ENCODE peak calls at places on chromosomes 11 and 22, in four cellular contexts. L, W, H and M are unnamed samples.

GRCh38 chr11:78762105-78762504 is 187.4 kb upstream of the NARS2 start:
- DNase-seq in L (no peak), W (no peak), H (no peak), M (no peak)

GRCh38 chr22:29071261-29072045 is 1.4 kb upstream of the KREMEN1 start:
- DNase-seq in L (no peak), W (no peak), H (peak), M (no peak)

GRCh38 chr11:33980896-33981295 is 70.6 kb upstream of the CAPRIN1 start:
- DNase-seq in L (no peak), W (no peak), H (no peak), M (no peak)

GRCh38 chr22:40817737-40818136 is 1.4 kb downstream of the SLC25A17 start:
- DNase-seq in L (no peak), W (no peak), H (no peak), M (no peak)

GRCh38 chr11:120442031-120442430 is 69.5 kb upstream of the GRIK4 start:
- DNase-seq in L (no peak), W (no peak), H (no peak), M (no peak)

GRCh38 chr22:40757071-40757470 is 62.1 kb downstream of the SLC25A17 start:
- DNase-seq in L (no peak), W (no peak), H (no peak), M (no peak)

GRCh38 chr11:13235895-13236294 is 41.7 kb upstream of the BMAL1 start:
- DNase-seq in L (no peak), W (no peak), H (no peak), M (no peak)

GRCh38 chr11:85318573-85318972 is 308.6 kb downstream of the DLG2 start:
- DNase-seq in L (no peak), W (no peak), H (no peak), M (no peak)

GRCh38 chr11:62539238-62539925 is 7.2 kb downstream of the AHNAK start:
- DNase-seq in L (no peak), W (peak), H (no peak), M (no peak)

GRCh38 chr22:45537734-45538181 is 35.1 kb downstream of the FBLN1 start:
- DNase-seq in L (no peak), W (no peak), H (no peak), M (no peak)

GRCh38 chr11:94749367-94749766 is 18.8 kb upstream of the AMOTL1 start:
- DNase-seq in L (no peak), W (no peak), H (no peak), M (no peak)

GRCh38 chr11:95459268-95460040 is 228.5 kb upstream of the SESN3 start:
- DNase-seq in L (no peak), W (no peak), H (no peak), M (no peak)

GRCh38 chr22:44523981-44524759 is 26.1 kb upstream of the RTL6 start:
- DNase-seq in L (no peak), W (no peak), H (no peak), M (no peak)

GRCh38 chr11:14424096-14424495 is 65.1 kb upstream of the RRAS2 start:
- DNase-seq in L (no peak), W (no peak), H (no peak), M (no peak)

GRCh38 chr11:98940913-98941312 is 79.8 kb upstream of the CNTN5 start:
- DNase-seq in L (no peak), W (no peak), H (no peak), M (no peak)

GRCh38 chr11:46456676-46457432 is 65.3 kb upstream of the CHRM4 start:
- DNase-seq in L (no peak), W (no peak), H (no peak), M (no peak)

GRCh38 chr11:108216988-108217387 is 5.5 kb downstream of the NPAT start:
- DNase-seq in L (no peak), W (no peak), H (no peak), M (no peak)

GRCh38 chr22:42000466-42000865 is 1.9 kb downstream of the WBP2NL start:
- DNase-seq in L (no peak), W (no peak), H (no peak), M (no peak)

GRCh38 chr11:102527701-102528100 is 2.8 kb downstream of the MMP7 start:
- DNase-seq in L (no peak), W (no peak), H (no peak), M (no peak)

GRCh38 chr22:19051381-19051780 is 70.8 kb downstream of the DGCR2 start:
- DNase-seq in L (no peak), W (no peak), H (no peak), M (no peak)

GRCh38 chr11:69447786-69448185 is 33.7 kb upstream of the LINC01488 start:
- DNase-seq in L (no peak), W (no peak), H (no peak), M (no peak)

GRCh38 chr22:32803020-32803758 is 1.7 kb downstream of the TIMP3 start:
- DNase-seq in L (no peak), W (no peak), H (no peak), M (no peak)

GRCh38 chr11:75474878-75475766 is 42.1 kb upstream of the KLHL35 start:
- DNase-seq in L (no peak), W (peak), H (no peak), M (no peak)

GRCh38 chr11:128407962-128408361 is 179.4 kb downstream of the ETS1 start:
- DNase-seq in L (no peak), W (no peak), H (no peak), M (no peak)

GRCh38 chr11:128135451-128135850 is 451.9 kb downstream of the ETS1 start:
- DNase-seq in L (no peak), W (no peak), H (no peak), M (no peak)

GRCh38 chr11:87425943-87426342 is 388.2 kb downstream of the TMEM135 start:
- DNase-seq in L (no peak), W (no peak), H (no peak), M (no peak)

GRCh38 chr11:121777056-121777455 is 324.3 kb upstream of the SORL1-AS1 start:
- DNase-seq in L (no peak), W (no peak), H (no peak), M (no peak)

GRCh38 chr11:2748814-2749554 is 49.2 kb upstream of the KCNQ1OT1 start:
- DNase-seq in L (no peak), W (no peak), H (no peak), M (no peak)

GRCh38 chr11:99766816-99767215 is 746.1 kb downstream of the CNTN5 start:
- DNase-seq in L (no peak), W (no peak), H (no peak), M (no peak)

GRCh38 chr22:37052386-37053309 is 1.1 kb downstream of the KCTD17 start:
- DNase-seq in L (no peak), W (no peak), H (no peak), M (no peak)

GRCh38 chr22:22043296-22044078 is 60.9 kb upstream of the TOP3B start:
- DNase-seq in L (no peak), W (no peak), H (no peak), M (no peak)

GRCh38 chr11:46663277-46663940 is 37.0 kb downstream of the ARHGAP1 start:
- DNase-seq in L (no peak), W (no peak), H (no peak), M (no peak)

GRCh38 chr11:18100926-18101656 is 4.8 kb downstream of the SAAL1 start:
- DNase-seq in L (no peak), W (no peak), H (no peak), M (no peak)

GRCh38 chr11:117023178-117023577 is 75.0 kb downstream of the SIK3 start:
- DNase-seq in L (no peak), W (no peak), H (peak), M (no peak)

GRCh38 chr11:122248939-122249338 is 132.9 kb upstream of the BLID start:
- DNase-seq in L (no peak), W (no peak), H (no peak), M (no peak)

GRCh38 chr22:50656122-50657070 is 16.2 kb upstream of the SHANK3 start:
- DNase-seq in L (no peak), W (no peak), H (peak), M (no peak)

DNA sequence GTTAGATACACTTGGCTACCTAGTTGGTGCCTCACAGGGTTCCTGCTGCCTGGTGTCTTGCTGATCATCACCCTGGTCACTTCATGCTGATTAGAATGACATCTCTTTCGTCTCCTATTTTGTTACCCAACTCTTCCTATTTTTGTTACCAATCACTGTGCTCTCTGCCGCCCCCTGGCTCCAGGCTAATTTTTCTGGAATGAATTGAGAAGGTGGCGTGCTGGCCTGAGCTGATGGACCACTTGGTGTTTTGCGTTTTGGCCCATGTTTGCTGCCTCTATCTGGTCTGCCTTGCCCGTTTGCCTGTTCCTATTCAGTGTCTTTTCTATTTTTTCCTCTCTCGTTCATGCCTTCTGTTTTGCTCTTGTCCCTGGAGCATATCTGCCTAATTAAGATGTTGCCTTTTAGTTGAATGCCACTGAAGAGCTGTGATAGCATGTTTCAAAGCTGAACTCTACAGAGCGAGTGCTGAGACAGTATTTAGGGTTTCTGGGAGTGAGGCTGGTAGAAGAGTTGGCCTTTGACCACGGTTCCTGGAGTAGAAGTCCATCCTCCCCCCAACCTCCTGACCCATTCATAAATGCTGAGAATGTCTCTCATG is 5.9 kb upstream of the ATF4 start:
- DNase-seq in L (no peak), W (no peak), H (no peak), M (no peak)
- TF ChIP-seq TCF7L2 in L (no peak), W (no peak), H (no peak), M (no peak)

GRCh38 chr22:35995772-35996171 is 32.9 kb downstream of the RBFOX2 start:
- DNase-seq in L (no peak), W (peak), H (no peak), M (no peak)
- TF ChIP-seq REST in L (no peak), W (no peak), H (no peak), M (no peak)

GRCh38 chr11:66420671-66421476 is at the start of gene NPAS4:
- DNase-seq in L (no peak), W (no peak), H (no peak), M (no peak)

GRCh38 chr11:66417000-66417399 is 3.8 kb upstream of the NPAS4 start:
- DNase-seq in L (no peak), W (no peak), H (no peak), M (no peak)

GRCh38 chr11:66418986-66419308 is 1.9 kb upstream of the NPAS4 start:
- DNase-seq in L (no peak), W (no peak), H (no peak), M (no peak)

GRCh38 chr11:66419825-66420224 is 1.0 kb upstream of the NPAS4 start:
- DNase-seq in L (no peak), W (no peak), H (no peak), M (no peak)

DNA sequence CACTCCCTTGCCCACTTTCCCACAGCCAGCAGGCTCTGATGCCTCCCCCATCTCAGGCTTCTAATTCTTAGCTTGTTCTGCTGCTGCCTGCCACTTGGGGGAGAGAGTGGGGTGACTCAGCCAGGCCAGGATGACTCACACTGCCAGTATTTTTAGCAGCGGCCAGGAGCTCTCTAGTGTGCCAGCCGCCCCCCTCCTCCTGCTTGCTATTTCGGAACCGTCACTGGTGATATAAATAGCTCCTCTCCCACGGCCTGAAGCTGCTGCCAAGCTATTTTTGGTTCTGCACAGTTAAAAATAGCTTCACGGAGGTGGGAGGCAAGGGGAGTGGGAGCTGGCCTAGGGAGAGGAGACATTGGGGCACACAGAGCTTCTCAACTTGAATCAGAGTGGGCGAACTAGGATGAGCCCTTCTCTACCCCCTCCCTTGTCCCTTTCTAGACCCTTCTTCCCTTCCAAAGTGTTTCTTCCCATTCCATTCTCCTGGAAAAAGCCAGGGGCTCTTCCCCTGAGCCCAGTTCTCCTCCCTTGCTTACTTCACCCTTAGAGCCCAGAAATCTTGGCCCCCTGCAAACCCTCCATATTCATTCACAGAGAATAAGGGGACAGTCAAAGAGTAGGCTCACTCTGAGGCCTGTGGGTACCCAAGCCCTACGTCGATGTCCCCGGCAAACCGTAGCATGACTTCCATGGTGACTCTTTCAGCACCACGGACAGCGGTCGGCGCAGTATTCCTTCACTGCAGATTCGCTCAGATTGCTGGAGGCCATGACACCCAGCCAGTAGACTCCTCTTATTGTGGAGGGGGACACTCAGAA is 2.5 kb upstream of the NPAS4 start:
- DNase-seq in L (peak), W (peak), H (peak), M (peak)
- TF ChIP-seq POLR2AphosphoS5 in L (no peak), W (no peak), H (no peak), M (no peak)

GRCh38 chr11:119095066-119095880 is 6.4 kb downstream of the DPAGT1 start:
- DNase-seq in L (peak), W (peak), H (peak), M (peak)

GRCh38 chr11:119092880-119093665 is 8.4 kb downstream of the HMBS start:
- DNase-seq in L (no peak), W (no peak), H (peak), M (no peak)

GRCh38 chr11:119094816-119095065 is 6.9 kb downstream of the DPAGT1 start:
- DNase-seq in L (no peak), W (no peak), H (peak), M (no peak)

GRCh38 chr11:119093666-119093950 is 8.0 kb downstream of the DPAGT1 start:
- DNase-seq in L (no peak), W (no peak), H (no peak), M (no peak)

DNA sequence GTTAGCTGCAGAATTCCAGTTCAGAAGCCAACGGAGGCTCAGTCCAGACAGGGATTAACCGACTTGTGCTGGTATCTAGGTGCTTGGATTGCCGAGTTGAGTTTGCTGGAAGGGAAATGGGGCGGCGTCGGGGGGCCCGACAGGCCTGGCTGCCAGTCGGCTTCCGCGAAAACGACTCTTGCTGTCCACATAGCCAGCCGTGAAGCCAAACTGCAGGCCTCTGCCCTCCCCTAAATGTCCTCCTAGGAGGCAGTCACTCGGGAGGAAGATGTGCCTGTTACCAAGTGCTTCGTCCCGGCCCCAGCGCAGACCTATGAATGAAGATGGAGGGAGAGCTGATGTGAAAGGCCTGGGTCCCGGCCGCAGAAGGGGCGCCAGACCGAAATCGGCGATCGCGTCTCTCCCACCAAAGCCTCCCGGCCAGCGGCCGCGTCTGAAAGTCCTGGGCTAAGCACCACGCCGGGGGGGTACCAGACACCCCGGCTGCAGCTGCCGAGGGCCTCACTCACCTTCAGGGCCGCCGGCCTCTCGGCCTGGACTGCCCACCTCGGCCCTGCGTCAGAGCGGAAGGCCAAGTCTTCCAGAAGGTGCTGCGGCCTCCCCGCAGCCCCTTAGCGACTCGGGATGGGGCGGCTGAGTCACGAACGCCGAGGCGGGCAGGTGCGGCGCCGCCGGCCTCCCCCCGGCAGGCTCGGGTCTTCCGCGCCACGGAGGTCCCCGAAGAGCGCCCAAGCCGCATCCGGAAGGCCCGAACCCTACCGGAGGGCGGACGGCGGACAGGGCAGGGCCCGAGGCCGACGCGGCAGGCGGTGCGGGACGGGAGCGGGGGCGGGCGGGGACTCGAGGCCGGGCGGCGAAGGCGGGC is 7.5 kb downstream of the DPAGT1 start:
- DNase-seq in L (no peak), W (peak), H (no peak), M (no peak)
- TF ChIP-seq TCF7L2 in L (no peak), W (no peak), H (no peak), M (no peak)

GRCh38 chr11:60482361-60482760 is 10.2 kb upstream of the MS4A12 start:
- DNase-seq in L (no peak), W (no peak), H (no peak), M (no peak)

GRCh38 chr11:60477035-60477445 is 15.5 kb upstream of the MS4A12 start:
- DNase-seq in L (no peak), W (no peak), H (no peak), M (no peak)
- TF ChIP-seq REST in L (no peak), W (no peak), H (no peak), M (no peak)